ENCODE peak calls at places on chromosomes 6 and 20, in five cellular contexts. F is OCI-LY7, N is fibroblast of lung, U is lower lobe of right lung, R is IMR-90. A is an unnamed sample. For H3K4me1, the result is how much of the 10 kb centered on the place peaks cover.

GRCh38 chr20:32792316-32792715 is 27.4 kb upstream of the MAPRE1 start:
- DNase-seq in N (peak), F (no peak), U (no peak), R (peak), A (no peak)

GRCh38 chr6:37143585-37143984 is 26.4 kb upstream of the PIM1 start:
- DNase-seq in F (no peak), R (no peak), U (no peak), N (no peak), A (no peak)

GRCh38 chr6:28274888-28275287 is 6.5 kb upstream of the PGBD1 start:
- DNase-seq in R (no peak), U (no peak), F (no peak), N (no peak), A (no peak)

GRCh38 chr6:161064915-161065314 is 73.3 kb downstream of the MAP3K4 start:
- DNase-seq in N (no peak), U (no peak), R (no peak), F (no peak), A (no peak)

GRCh38 chr6:18510644-18511033 is 123.5 kb downstream of the RNF144B start:
- DNase-seq in N (no peak), U (no peak), R (no peak), F (no peak), A (no peak)

GRCh38 chr6:54109611-54110010 is 1.6 kb upstream of the MLIP start:
- DNase-seq in N (no peak), R (no peak), U (no peak), F (no peak), A (no peak)

GRCh38 chr6:160222491-160222890 is 36.1 kb downstream of the SLC22A2 start:
- DNase-seq in U (no peak), N (no peak), R (no peak), F (no peak), A (no peak)

GRCh38 chr6:1527098-1527497 is 82.6 kb upstream of the FOXC1 start:
- DNase-seq in F (no peak), R (peak), U (no peak), N (peak), A (no peak)

GRCh38 chr6:111559193-111560097 is 46.2 kb downstream of the TRAF3IP2 start:
- DNase-seq in F (peak), R (no peak), U (no peak), N (no peak), A (no peak)

GRCh38 chr20:39700527-39700926 is 738.4 kb downstream of the DHX35 start:
- DNase-seq in F (no peak), U (no peak), R (no peak), N (no peak), A (no peak)

GRCh38 chr20:37564388-37565133 is 36.9 kb upstream of the BLCAP start:
- DNase-seq in F (peak), N (no peak), U (peak), R (no peak), A (peak)

DNA sequence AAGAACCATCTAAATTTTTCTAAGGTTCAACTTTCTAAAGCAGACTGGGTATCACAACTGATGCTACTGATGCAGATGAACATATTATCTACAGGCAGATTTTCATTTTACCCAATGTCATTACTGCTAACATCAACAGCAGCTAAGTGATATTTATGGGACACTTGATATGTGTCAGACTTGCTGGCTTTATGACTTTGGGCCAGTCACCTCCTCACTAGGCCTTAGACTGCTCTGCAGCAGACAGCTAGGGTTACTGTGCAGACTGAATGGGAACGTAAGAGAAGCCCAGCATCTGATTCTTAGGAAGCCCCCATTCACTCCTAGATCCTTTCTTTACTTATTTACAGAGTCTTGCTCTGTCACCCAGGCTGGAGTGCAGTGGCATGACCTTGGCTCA is 66.2 kb downstream of the MYH7B start:
- DNase-seq in R (no peak), U (no peak), N (no peak), F (no peak), A (no peak)
- H3K4me1 ChIP-seq in R (under half), U (under half), N (under half), F (under half), A (under half)

GRCh38 chr6:119978274-119978889 is 628.8 kb upstream of the MAN1A1 start:
- DNase-seq in N (peak), R (peak), U (no peak), F (peak), A (no peak)
- TF ChIP-seq CTCF in N (peak), R (peak), U (peak), F (peak), A (no peak)

GRCh38 chr20:5703542-5704215 is 46.5 kb upstream of the SHLD1 start:
- DNase-seq in R (no peak), U (no peak), F (peak), N (peak), A (no peak)
- H3K4me3 ChIP-seq in R (no peak), U (no peak), F (no peak), N (no peak), A (no peak)

GRCh38 chr6:12081776-12082175 is 69.7 kb downstream of the HIVEP1 start:
- DNase-seq in U (no peak), R (no peak), N (no peak), F (no peak), A (no peak)

GRCh38 chr6:12075067-12075563 is 63.0 kb downstream of the HIVEP1 start:
- DNase-seq in R (no peak), U (no peak), F (peak), N (no peak), A (no peak)

GRCh38 chr6:12082368-12082767 is 70.3 kb downstream of the HIVEP1 start:
- DNase-seq in U (no peak), N (no peak), F (no peak), R (no peak), A (no peak)

GRCh38 chr6:12078014-12078413 is 65.9 kb downstream of the HIVEP1 start:
- DNase-seq in N (no peak), U (no peak), R (no peak), F (no peak), A (no peak)

GRCh38 chr6:12077021-12077420 is 64.9 kb downstream of the HIVEP1 start:
- DNase-seq in N (no peak), R (no peak), U (no peak), F (no peak), A (no peak)
- H3K4me1 ChIP-seq in N (under half), R (under half), U (under half), F (under half), A (under half)

GRCh38 chr20:36099106-36099505 is 55.4 kb upstream of the EPB41L1 start:
- DNase-seq in F (no peak), N (no peak), R (no peak), U (no peak), A (no peak)
- TF ChIP-seq CTCF in F (no peak), N (no peak), R (no peak), U (no peak), A (no peak)

GRCh38 chr6:157715766-157716171 is 107.3 kb upstream of the SNX9 start:
- DNase-seq in R (peak), F (no peak), N (peak), U (no peak), A (peak)
- H3K4me3 ChIP-seq in R (no peak), F (no peak), N (no peak), U (no peak), A (no peak)